ENCODE peak calls at places on chromosome 3, in four cellular contexts. One of them, this sample, is unnamed.
A peak's percentile ranks its signal among the peaks of the same experiment; 100 is the strongest.

GRCh38 chr3:131568460-131568859 is 65.7 kb upstream of the MRPL3 start:
- DNase-seq in astrocyte of the hippocampus: no peak
- DNase-seq in NCI-H69: peak; percentile 22
- DNase-seq in natural killer cell: no peak
- DNase-seq in this sample: peak; percentile 23

GRCh38 chr3:129022114-129022994 is 21.2 kb downstream of the EFCC1 start:
- DNase-seq in astrocyte of the hippocampus: no peak
- DNase-seq in natural killer cell: no peak
- DNase-seq in NCI-H69: no peak
- DNase-seq in this sample: no peak

GRCh38 chr3:69012111-69012835 is 1.2 kb downstream of the EOGT start:
- DNase-seq in astrocyte of the hippocampus: peak; percentile 39
- DNase-seq in NCI-H69: no peak
- DNase-seq in natural killer cell: no peak
- DNase-seq in this sample: peak; percentile 51

GRCh38 chr3:60720696-60721228 is 530.5 kb downstream of the FHIT start:
- DNase-seq in astrocyte of the hippocampus: no peak
- DNase-seq in NCI-H69: peak; percentile 53
- DNase-seq in natural killer cell: no peak
- DNase-seq in this sample: no peak

GRCh38 chr3:146163584-146163983 is 2.6 kb upstream of the PLOD2 start:
- DNase-seq in astrocyte of the hippocampus: peak; percentile 72
- DNase-seq in natural killer cell: no peak
- DNase-seq in NCI-H69: no peak
- DNase-seq in this sample: no peak

GRCh38 chr3:61938878-61939549 is 377.6 kb downstream of the PTPRG start:
- DNase-seq in natural killer cell: no peak
- DNase-seq in astrocyte of the hippocampus: no peak
- DNase-seq in NCI-H69: peak; percentile 69
- DNase-seq in this sample: no peak

GRCh38 chr3:149538371-149538770 is 63.9 kb downstream of the TM4SF4 start:
- DNase-seq in astrocyte of the hippocampus: no peak
- DNase-seq in NCI-H69: no peak
- DNase-seq in natural killer cell: no peak
- DNase-seq in this sample: no peak

GRCh38 chr3:11452312-11452711 is 180.1 kb downstream of the ATG7 start:
- DNase-seq in natural killer cell: no peak
- DNase-seq in NCI-H69: peak; percentile 26
- DNase-seq in astrocyte of the hippocampus: no peak
- DNase-seq in this sample: no peak

GRCh38 chr3:22241110-22241509 is 490.1 kb upstream of the ZNF385D start:
- DNase-seq in natural killer cell: no peak
- DNase-seq in astrocyte of the hippocampus: no peak
- DNase-seq in NCI-H69: no peak
- DNase-seq in this sample: no peak

GRCh38 chr3:134685881-134686802 is 35.3 kb upstream of the KY start:
- DNase-seq in NCI-H69: no peak
- DNase-seq in natural killer cell: no peak
- DNase-seq in astrocyte of the hippocampus: no peak
- DNase-seq in this sample: no peak

GRCh38 chr3:89571298-89571697 is 463.9 kb downstream of the EPHA3 start:
- DNase-seq in natural killer cell: no peak
- DNase-seq in NCI-H69: no peak
- DNase-seq in astrocyte of the hippocampus: no peak
- DNase-seq in this sample: no peak

GRCh38 chr3:37245003-37245402 is 70.6 kb upstream of the LRRFIP2 start:
- DNase-seq in astrocyte of the hippocampus: no peak
- DNase-seq in NCI-H69: no peak
- DNase-seq in natural killer cell: no peak
- DNase-seq in this sample: no peak

GRCh38 chr3:159210336-159210735 is 408.5 kb downstream of the MFSD1 start:
- DNase-seq in natural killer cell: no peak
- DNase-seq in astrocyte of the hippocampus: no peak
- DNase-seq in NCI-H69: no peak
- DNase-seq in this sample: no peak

GRCh38 chr3:52298147-52299098 is 10.8 kb downstream of the GLYCTK start:
- DNase-seq in astrocyte of the hippocampus: peak; percentile 77
- DNase-seq in NCI-H69: peak; percentile 76
- DNase-seq in natural killer cell: no peak
- DNase-seq in this sample: peak; percentile 10

GRCh38 chr3:30258426-30259392 is 347.7 kb upstream of the TGFBR2 start:
- DNase-seq in astrocyte of the hippocampus: no peak
- DNase-seq in NCI-H69: peak; percentile 97
- DNase-seq in natural killer cell: no peak
- DNase-seq in this sample: no peak

GRCh38 chr3:140242818-140243276 is 307.9 kb downstream of the CLSTN2 start:
- DNase-seq in natural killer cell: no peak
- DNase-seq in NCI-H69: peak; percentile 92
- DNase-seq in astrocyte of the hippocampus: peak; percentile 46
- DNase-seq in this sample: no peak

GRCh38 chr3:136194409-136195257 is 1.5 kb downstream of the MSL2 start:
- DNase-seq in NCI-H69: peak; percentile 51
- DNase-seq in astrocyte of the hippocampus: peak; percentile 50
- DNase-seq in natural killer cell: peak; percentile 67
- DNase-seq in this sample: peak; percentile 65

GRCh38 chr3:185330644-185331043 is 32.3 kb upstream of the MAP3K13 start:
- DNase-seq in NCI-H69: peak; percentile 84
- DNase-seq in astrocyte of the hippocampus: no peak
- DNase-seq in natural killer cell: no peak
- DNase-seq in this sample: no peak

GRCh38 chr3:140007946-140008692 is 73.1 kb downstream of the CLSTN2 start:
- DNase-seq in NCI-H69: peak; percentile 52
- DNase-seq in natural killer cell: no peak
- DNase-seq in astrocyte of the hippocampus: no peak
- DNase-seq in this sample: no peak

GRCh38 chr3:53142986-53143385 is 12.8 kb upstream of the RFT1 start:
- DNase-seq in natural killer cell: no peak
- DNase-seq in astrocyte of the hippocampus: no peak
- DNase-seq in NCI-H69: no peak
- DNase-seq in this sample: no peak

GRCh38 chr3:99625643-99626414 is 12.6 kb upstream of the COL8A1 start:
- DNase-seq in NCI-H69: no peak
- DNase-seq in astrocyte of the hippocampus: no peak
- DNase-seq in natural killer cell: no peak
- DNase-seq in this sample: no peak

GRCh38 chr3:132522353-132522752 is 74.7 kb upstream of the ACKR4 start:
- DNase-seq in astrocyte of the hippocampus: no peak
- DNase-seq in NCI-H69: no peak
- DNase-seq in natural killer cell: no peak
- DNase-seq in this sample: no peak

GRCh38 chr3:149004622-149005021 is 13.3 kb downstream of the GYG1 start:
- DNase-seq in natural killer cell: no peak
- DNase-seq in NCI-H69: peak; percentile 48
- DNase-seq in astrocyte of the hippocampus: peak; percentile 88
- DNase-seq in this sample: peak; percentile 37

GRCh38 chr3:115040673-115041286 is 106.3 kb downstream of the ZBTB20 start:
- DNase-seq in natural killer cell: no peak
- DNase-seq in astrocyte of the hippocampus: peak; percentile 69
- DNase-seq in NCI-H69: peak; percentile 45
- DNase-seq in this sample: peak; percentile 70

GRCh38 chr3:45367451-45367850 is 20.9 kb upstream of the LARS2 start:
- DNase-seq in natural killer cell: no peak
- DNase-seq in NCI-H69: no peak
- DNase-seq in astrocyte of the hippocampus: peak; percentile 83
- DNase-seq in this sample: peak; percentile 79

GRCh38 chr3:117669761-117670160 is 960.2 kb downstream of the TUSC7 start:
- DNase-seq in NCI-H69: no peak
- DNase-seq in astrocyte of the hippocampus: no peak
- DNase-seq in natural killer cell: no peak
- DNase-seq in this sample: peak; percentile 13

GRCh38 chr3:155188036-155188435 is 105.4 kb downstream of the STRIT1 start:
- DNase-seq in natural killer cell: no peak
- DNase-seq in astrocyte of the hippocampus: no peak
- DNase-seq in NCI-H69: no peak
- DNase-seq in this sample: no peak

GRCh38 chr3:125350597-125350996 is 24.5 kb downstream of the ZNF148 start:
- DNase-seq in natural killer cell: no peak
- DNase-seq in NCI-H69: no peak
- DNase-seq in astrocyte of the hippocampus: no peak
- DNase-seq in this sample: no peak

GRCh38 chr3:41044526-41044925 is 154.8 kb upstream of the CTNNB1 start:
- DNase-seq in astrocyte of the hippocampus: no peak
- DNase-seq in natural killer cell: no peak
- DNase-seq in NCI-H69: no peak
- DNase-seq in this sample: no peak

GRCh38 chr3:190307164-190307545 is 15.1 kb downstream of the CLDN1 start:
- DNase-seq in NCI-H69: no peak
- DNase-seq in natural killer cell: no peak
- DNase-seq in astrocyte of the hippocampus: no peak
- DNase-seq in this sample: no peak

GRCh38 chr3:30750967-30751366 is 143.5 kb downstream of the GADL1 start:
- DNase-seq in natural killer cell: no peak
- DNase-seq in astrocyte of the hippocampus: no peak
- DNase-seq in NCI-H69: peak; percentile 4
- DNase-seq in this sample: no peak

GRCh38 chr3:177443469-177443868 is 246.2 kb upstream of the TBL1XR1 start:
- DNase-seq in NCI-H69: peak; percentile 46
- DNase-seq in astrocyte of the hippocampus: peak; percentile 79
- DNase-seq in natural killer cell: no peak
- DNase-seq in this sample: no peak

GRCh38 chr3:175200391-175200790 is 341.3 kb downstream of the NAALADL2 start:
- DNase-seq in NCI-H69: no peak
- DNase-seq in natural killer cell: no peak
- DNase-seq in astrocyte of the hippocampus: no peak
- DNase-seq in this sample: no peak

GRCh38 chr3:127775398-127776109 is 46.8 kb downstream of the MGLL start:
- DNase-seq in astrocyte of the hippocampus: peak; percentile 77
- DNase-seq in NCI-H69: peak; percentile 95
- DNase-seq in natural killer cell: no peak
- DNase-seq in this sample: no peak

GRCh38 chr3:197186887-197187588 is 111.4 kb downstream of the DLG1 start:
- DNase-seq in natural killer cell: no peak
- DNase-seq in astrocyte of the hippocampus: peak; percentile 63
- DNase-seq in NCI-H69: peak; percentile 81
- DNase-seq in this sample: peak; percentile 89

GRCh38 chr3:177932750-177933660 is 603.2 kb upstream of the KCNMB2 start:
- DNase-seq in NCI-H69: no peak
- DNase-seq in astrocyte of the hippocampus: peak; percentile 73
- DNase-seq in natural killer cell: no peak
- DNase-seq in this sample: no peak

GRCh38 chr3:43062556-43063040 is 43.3 kb downstream of the POMGNT2 start:
- DNase-seq in natural killer cell: no peak
- DNase-seq in NCI-H69: no peak
- DNase-seq in astrocyte of the hippocampus: peak; percentile 10
- DNase-seq in this sample: no peak

This sample was measured in NCI-H82.